ENCODE peak calls at places on chromosomes 13 and 19, in five cellular contexts. W, V, C, O and E are unnamed samples.

GRCh38 chr13:111597041-111598017 is 276.9 kb downstream of the TEX29 start:
- DNase-seq in W (no peak), V (no peak), C (no peak), O (no peak), E (no peak)

GRCh38 chr13:104106705-104107393 is 1040.6 kb upstream of the SLC10A2 start:
- DNase-seq in W (no peak), V (no peak), C (no peak), O (no peak), E (peak)

GRCh38 chr13:91813255-91813654 is 414.8 kb downstream of the GPC5 start:
- DNase-seq in W (no peak), V (no peak), C (no peak), O (no peak), E (peak)

GRCh38 chr19:34733266-34733825 is 697 bp upstream of the ZNF181 start:
- DNase-seq in W (no peak), V (peak), C (peak), O (peak), E (no peak)

GRCh38 chr19:18657590-18658365 is 20.9 kb downstream of the KLHL26 start:
- DNase-seq in W (no peak), V (peak), C (peak), O (no peak), E (peak)

GRCh38 chr13:21435710-21436151 is 23.4 kb downstream of the ZDHHC20 start:
- DNase-seq in W (no peak), V (peak), C (peak), O (peak), E (peak)

GRCh38 chr19:334296-335071 is 10.1 kb downstream of the MIER2 start:
- DNase-seq in W (no peak), V (no peak), C (no peak), O (no peak), E (no peak)

GRCh38 chr19:41801682-41802317 is 5.4 kb downstream of the CEACAM3 start:
- DNase-seq in W (no peak), V (no peak), C (no peak), O (no peak), E (no peak)

GRCh38 chr13:91401916-91402315 is 3.5 kb downstream of the GPC5 start:
- DNase-seq in W (no peak), V (no peak), C (no peak), O (no peak), E (no peak)

GRCh38 chr19:35370722-35371121 is at the start of gene GPR42:
- DNase-seq in W (no peak), V (no peak), C (no peak), O (no peak), E (no peak)

GRCh38 chr13:26186995-26187394 is 35.1 kb downstream of the RNF6 start:
- DNase-seq in W (no peak), V (no peak), C (peak), O (no peak), E (no peak)

GRCh38 chr13:90680826-90681225 is 666.7 kb upstream of the MIR17HG start:
- DNase-seq in W (no peak), V (no peak), C (no peak), O (no peak), E (no peak)

GRCh38 chr13:75881109-75881775 is 245.1 kb downstream of the LMO7 start:
- DNase-seq in W (no peak), V (no peak), C (no peak), O (no peak), E (no peak)

GRCh38 chr13:106176103-106176502 is 359.4 kb downstream of the EFNB2 start:
- DNase-seq in W (no peak), V (no peak), C (no peak), O (no peak), E (no peak)
- H3K4me3 ChIP-seq in W (no peak), V (no peak), C (no peak), O (no peak), E (no peak)

GRCh38 chr13:64917566-64917965 is 2312.6 kb downstream of the PCDH9 start:
- DNase-seq in W (no peak), V (no peak), C (no peak), O (no peak), E (no peak)
- TF ChIP-seq CTCF in W (no peak), V (no peak), C (no peak), O (no peak), E (no peak)

DNA sequence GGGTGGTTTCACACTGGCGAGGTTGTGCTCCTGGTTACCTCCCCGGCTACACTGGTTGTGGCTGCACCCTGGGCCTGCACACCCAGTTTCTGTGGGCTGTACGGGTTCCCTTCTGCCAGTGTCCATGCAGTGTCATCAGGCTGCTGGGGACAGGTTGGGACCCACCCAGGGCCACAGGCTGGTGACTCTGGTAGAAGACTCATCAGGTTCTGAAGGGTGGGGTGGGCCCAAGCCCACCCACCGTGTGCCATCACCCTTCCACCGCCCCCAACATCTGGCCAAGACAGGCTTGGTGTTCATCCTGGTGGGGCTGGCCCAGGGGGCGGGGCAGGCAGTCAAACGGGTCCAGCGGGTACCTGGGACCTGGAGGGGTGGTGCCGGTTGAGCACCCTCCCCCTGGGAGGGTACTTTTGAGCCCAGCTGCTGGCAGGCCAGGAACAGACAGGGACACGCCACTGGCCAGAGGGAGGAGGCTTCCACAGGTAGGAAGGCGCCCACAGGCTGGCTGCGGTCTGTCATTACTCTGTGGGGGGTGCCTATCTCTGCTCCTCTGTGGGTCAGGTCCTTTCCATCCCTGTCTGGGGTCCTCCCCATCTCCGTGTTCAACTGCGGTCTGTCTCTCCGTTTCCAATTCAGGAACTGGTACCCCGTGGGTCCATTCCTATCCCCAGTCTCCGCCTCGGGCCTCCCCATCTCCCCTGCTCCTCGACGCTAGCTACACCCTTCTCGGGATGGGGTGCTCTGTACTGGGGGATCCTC is at the start of gene RNF225:
- DNase-seq in W (peak), V (no peak), C (no peak), O (no peak), E (no peak)
- TF ChIP-seq POLR2A in W (no peak), V (no peak), C (no peak), O (no peak), E (no peak)

DNA sequence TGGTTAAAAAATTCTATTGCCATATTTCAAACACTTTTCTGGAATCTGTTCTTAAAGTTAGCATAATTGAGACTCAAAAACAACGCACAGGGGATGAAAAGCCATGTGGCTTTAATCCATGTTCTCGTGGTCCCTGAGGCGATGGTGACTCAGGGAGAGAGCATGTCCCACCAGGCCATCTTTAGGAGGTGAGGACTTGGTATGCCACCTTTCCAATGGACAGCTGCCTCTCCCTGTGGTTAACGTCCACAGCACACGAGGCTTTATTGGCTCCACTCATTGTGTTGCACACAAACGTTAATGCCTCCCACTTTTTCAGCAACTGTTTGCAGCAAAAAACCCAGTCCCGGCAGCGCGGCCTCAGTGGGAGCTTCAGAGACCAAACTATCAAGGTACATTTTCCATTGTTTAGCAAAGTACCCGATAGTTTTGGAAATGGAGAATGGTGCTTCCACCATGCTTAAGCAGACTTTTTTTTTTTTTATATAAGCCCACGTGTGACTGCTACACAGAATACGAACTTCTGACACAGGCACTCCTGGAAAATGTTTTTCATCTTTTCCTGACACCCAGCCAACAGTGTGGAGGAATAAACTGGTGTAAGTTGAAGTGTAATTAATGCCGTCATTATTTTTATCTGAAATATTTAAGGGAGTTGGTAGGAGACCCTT is 51.2 kb downstream of the EFNB2 start:
- DNase-seq in W (no peak), V (no peak), C (no peak), O (no peak), E (no peak)
- H3K4me3 ChIP-seq in W (no peak), V (peak), C (no peak), O (no peak), E (no peak)

GRCh38 chr13:113157206-113157928 is 1.1 kb upstream of the PROZ start:
- DNase-seq in W (no peak), V (no peak), C (no peak), O (no peak), E (no peak)
- TF ChIP-seq CTCF in W (no peak), V (no peak), C (no peak), O (no peak), E (no peak)